ENCODE peak calls at places on chromosomes 11 and 22, in six cellular contexts. G is BJ, I is HS-5, L is GM12891, H is LoVo, C is NCI-H1092 treated with DMSO at 0.1 percent for 48 hours. F is an unnamed sample.

GRCh38 chr22:46578251-46578823 is 40.9 kb upstream of the CELSR1 start:
- DNase-seq in G (no peak), I (no peak), L (no peak), H (no peak), C (no peak), F (no peak)

GRCh38 chr22:38033522-38034277 is 23.5 kb upstream of the PICK1 start:
- DNase-seq in G (no peak), I (no peak), L (no peak), H (no peak), C (no peak), F (no peak)

GRCh38 chr11:111688028-111688427 is 78.2 kb downstream of the PPP2R1B start:
- DNase-seq in G (no peak), I (no peak), L (no peak), H (no peak), C (no peak), F (no peak)

GRCh38 chr11:4480577-4481539 is 1.6 kb upstream of the OR52K1 start:
- DNase-seq in G (no peak), I (peak; percentile 32), L (no peak), H (no peak), C (no peak), F (no peak)

GRCh38 chr11:119478711-119479285 is 55.8 kb upstream of the THY1 start:
- DNase-seq in G (no peak), I (no peak), L (no peak), H (no peak), C (no peak), F (peak; percentile 18)

GRCh38 chr11:63573881-63574855 is 11.0 kb upstream of the PLAAT2 start:
- DNase-seq in G (no peak), I (no peak), L (no peak), H (peak; percentile 76), C (no peak), F (no peak)

GRCh38 chr11:110858556-110858921 is 146.3 kb upstream of the ARHGAP20 start:
- DNase-seq in G (no peak), I (no peak), L (no peak), H (no peak), C (no peak), F (peak; percentile 32)

GRCh38 chr11:35655856-35656255 is 6.7 kb upstream of the TRIM44 start:
- DNase-seq in G (no peak), I (no peak), L (no peak), H (no peak), C (no peak), F (no peak)

GRCh38 chr11:130431806-130432205 is 3.4 kb upstream of the ADAMTS8 start:
- DNase-seq in G (no peak), I (no peak), L (no peak), H (no peak), C (no peak), F (no peak)

GRCh38 chr22:50146440-50147228 is 23.9 kb upstream of the PANX2 start:
- DNase-seq in G (no peak), I (no peak), L (no peak), H (peak; percentile 33), C (peak; percentile 5), F (no peak)

GRCh38 chr11:130124096-130124495 is 35.5 kb upstream of the ST14 start:
- DNase-seq in G (peak; percentile 78), I (peak; percentile 55), L (no peak), H (peak; percentile 36), C (no peak), F (peak; percentile 48)

GRCh38 chr22:24095816-24096215 is 84.7 kb downstream of the CABIN1 start:
- DNase-seq in G (no peak), I (no peak), L (no peak), H (no peak), C (no peak), F (no peak)

GRCh38 chr11:1267441-1268100 is 41.9 kb downstream of the TOLLIP start:
- DNase-seq in G (no peak), I (no peak), L (no peak), H (no peak), C (no peak), F (no peak)